ENCODE peak calls at places on chromosomes 2 and 18, in nine cellular contexts. One of them, this sample, is unnamed.

GRCh38 chr2:176643711-176644110 is 374.5 kb downstream of the MTX2 start:
- DNase-seq in NAMALWA: no peak
- DNase-seq in GM12865: no peak
- DNase-seq in stimulated activated CD4-positive, alpha-beta T cell treated with anti-CD3 and anti-CD28 coated beads, Interleukin-15, amount 100 ng/mL, for 1 hour: no peak
- DNase-seq in WTC11: peak
- DNase-seq in activated naive CD8-positive, alpha-beta T cell treated with anti-CD3 and anti-CD28 coated beads for 36 hours: no peak
- DNase-seq in AG09309: no peak
- DNase-seq in chondrocyte: no peak
- DNase-seq in HT-29: no peak
- DNase-seq in this sample: no peak

GRCh38 chr18:48347756-48348326 is 61.3 kb downstream of the ZBTB7C start:
- DNase-seq in NAMALWA: no peak
- DNase-seq in GM12865: no peak
- DNase-seq in stimulated activated CD4-positive, alpha-beta T cell treated with anti-CD3 and anti-CD28 coated beads, Interleukin-15, amount 100 ng/mL, for 1 hour: no peak
- DNase-seq in WTC11: no peak
- DNase-seq in activated naive CD8-positive, alpha-beta T cell treated with anti-CD3 and anti-CD28 coated beads for 36 hours: no peak
- DNase-seq in AG09309: no peak
- DNase-seq in chondrocyte: peak
- DNase-seq in HT-29: no peak
- DNase-seq in this sample: no peak

GRCh38 chr18:50862401-50862800 is 16.5 kb upstream of the ME2 start:
- DNase-seq in NAMALWA: no peak
- DNase-seq in GM12865: no peak
- DNase-seq in stimulated activated CD4-positive, alpha-beta T cell treated with anti-CD3 and anti-CD28 coated beads, Interleukin-15, amount 100 ng/mL, for 1 hour: no peak
- DNase-seq in WTC11: no peak
- DNase-seq in activated naive CD8-positive, alpha-beta T cell treated with anti-CD3 and anti-CD28 coated beads for 36 hours: no peak
- DNase-seq in AG09309: no peak
- DNase-seq in chondrocyte: no peak
- DNase-seq in HT-29: no peak
- DNase-seq in this sample: no peak

GRCh38 chr18:58846325-58846724 is 18.4 kb upstream of the ZNF532 start:
- DNase-seq in NAMALWA: no peak
- DNase-seq in GM12865: no peak
- DNase-seq in stimulated activated CD4-positive, alpha-beta T cell treated with anti-CD3 and anti-CD28 coated beads, Interleukin-15, amount 100 ng/mL, for 1 hour: no peak
- DNase-seq in WTC11: no peak
- DNase-seq in activated naive CD8-positive, alpha-beta T cell treated with anti-CD3 and anti-CD28 coated beads for 36 hours: no peak
- DNase-seq in AG09309: no peak
- DNase-seq in chondrocyte: no peak
- DNase-seq in HT-29: no peak
- DNase-seq in this sample: no peak

GRCh38 chr2:97713296-97714083 is at the start of gene ZAP70:
- DNase-seq in NAMALWA: no peak
- DNase-seq in GM12865: peak
- DNase-seq in stimulated activated CD4-positive, alpha-beta T cell treated with anti-CD3 and anti-CD28 coated beads, Interleukin-15, amount 100 ng/mL, for 1 hour: peak
- DNase-seq in WTC11: no peak
- DNase-seq in activated naive CD8-positive, alpha-beta T cell treated with anti-CD3 and anti-CD28 coated beads for 36 hours: peak
- DNase-seq in AG09309: no peak
- DNase-seq in chondrocyte: peak
- DNase-seq in HT-29: no peak
- DNase-seq in this sample: no peak

GRCh38 chr2:237298323-237299118 is 115.4 kb downstream of the COL6A3 start:
- DNase-seq in NAMALWA: no peak
- DNase-seq in GM12865: no peak
- DNase-seq in stimulated activated CD4-positive, alpha-beta T cell treated with anti-CD3 and anti-CD28 coated beads, Interleukin-15, amount 100 ng/mL, for 1 hour: no peak
- DNase-seq in WTC11: no peak
- DNase-seq in activated naive CD8-positive, alpha-beta T cell treated with anti-CD3 and anti-CD28 coated beads for 36 hours: no peak
- DNase-seq in AG09309: peak
- DNase-seq in chondrocyte: no peak
- DNase-seq in HT-29: peak
- DNase-seq in this sample: peak

GRCh38 chr2:219737270-219737691 is 109.9 kb downstream of the SLC4A3 start:
- DNase-seq in NAMALWA: no peak
- DNase-seq in GM12865: no peak
- DNase-seq in stimulated activated CD4-positive, alpha-beta T cell treated with anti-CD3 and anti-CD28 coated beads, Interleukin-15, amount 100 ng/mL, for 1 hour: no peak
- DNase-seq in WTC11: no peak
- DNase-seq in activated naive CD8-positive, alpha-beta T cell treated with anti-CD3 and anti-CD28 coated beads for 36 hours: no peak
- DNase-seq in AG09309: no peak
- DNase-seq in chondrocyte: no peak
- DNase-seq in HT-29: peak
- DNase-seq in this sample: no peak

GRCh38 chr2:9288681-9289338 is 82.2 kb downstream of the ASAP2 start:
- DNase-seq in NAMALWA: no peak
- DNase-seq in GM12865: no peak
- DNase-seq in stimulated activated CD4-positive, alpha-beta T cell treated with anti-CD3 and anti-CD28 coated beads, Interleukin-15, amount 100 ng/mL, for 1 hour: no peak
- DNase-seq in WTC11: no peak
- DNase-seq in activated naive CD8-positive, alpha-beta T cell treated with anti-CD3 and anti-CD28 coated beads for 36 hours: no peak
- DNase-seq in AG09309: no peak
- DNase-seq in chondrocyte: no peak
- DNase-seq in HT-29: no peak
- DNase-seq in this sample: no peak

GRCh38 chr2:136025057-136025973 is 39.9 kb upstream of the DARS1 start:
- DNase-seq in NAMALWA: no peak
- DNase-seq in GM12865: peak
- DNase-seq in stimulated activated CD4-positive, alpha-beta T cell treated with anti-CD3 and anti-CD28 coated beads, Interleukin-15, amount 100 ng/mL, for 1 hour: peak
- DNase-seq in WTC11: peak
- DNase-seq in activated naive CD8-positive, alpha-beta T cell treated with anti-CD3 and anti-CD28 coated beads for 36 hours: peak
- DNase-seq in AG09309: no peak
- DNase-seq in chondrocyte: no peak
- DNase-seq in HT-29: peak
- DNase-seq in this sample: peak

GRCh38 chr2:13686262-13686661 is 946.3 kb upstream of the LRATD1 start:
- DNase-seq in NAMALWA: no peak
- DNase-seq in GM12865: no peak
- DNase-seq in stimulated activated CD4-positive, alpha-beta T cell treated with anti-CD3 and anti-CD28 coated beads, Interleukin-15, amount 100 ng/mL, for 1 hour: no peak
- DNase-seq in WTC11: no peak
- DNase-seq in activated naive CD8-positive, alpha-beta T cell treated with anti-CD3 and anti-CD28 coated beads for 36 hours: no peak
- DNase-seq in AG09309: no peak
- DNase-seq in chondrocyte: no peak
- DNase-seq in HT-29: no peak
- DNase-seq in this sample: no peak

GRCh38 chr18:40473221-40473620 is 1481.8 kb upstream of the PIK3C3 start:
- DNase-seq in NAMALWA: no peak
- DNase-seq in GM12865: no peak
- DNase-seq in stimulated activated CD4-positive, alpha-beta T cell treated with anti-CD3 and anti-CD28 coated beads, Interleukin-15, amount 100 ng/mL, for 1 hour: no peak
- DNase-seq in WTC11: no peak
- DNase-seq in activated naive CD8-positive, alpha-beta T cell treated with anti-CD3 and anti-CD28 coated beads for 36 hours: no peak
- DNase-seq in AG09309: no peak
- DNase-seq in chondrocyte: no peak
- DNase-seq in HT-29: no peak
- DNase-seq in this sample: no peak

GRCh38 chr2:168884990-168885389 is 5.2 kb downstream of the SPC25 start:
- DNase-seq in NAMALWA: no peak
- DNase-seq in GM12865: no peak
- DNase-seq in stimulated activated CD4-positive, alpha-beta T cell treated with anti-CD3 and anti-CD28 coated beads, Interleukin-15, amount 100 ng/mL, for 1 hour: no peak
- DNase-seq in WTC11: no peak
- DNase-seq in activated naive CD8-positive, alpha-beta T cell treated with anti-CD3 and anti-CD28 coated beads for 36 hours: no peak
- DNase-seq in AG09309: no peak
- DNase-seq in chondrocyte: no peak
- DNase-seq in HT-29: no peak
- DNase-seq in this sample: no peak

GRCh38 chr2:169637620-169638019 is 53.5 kb downstream of the PPIG start:
- DNase-seq in NAMALWA: no peak
- DNase-seq in GM12865: no peak
- DNase-seq in stimulated activated CD4-positive, alpha-beta T cell treated with anti-CD3 and anti-CD28 coated beads, Interleukin-15, amount 100 ng/mL, for 1 hour: no peak
- DNase-seq in WTC11: no peak
- DNase-seq in activated naive CD8-positive, alpha-beta T cell treated with anti-CD3 and anti-CD28 coated beads for 36 hours: no peak
- DNase-seq in AG09309: peak
- DNase-seq in chondrocyte: no peak
- DNase-seq in HT-29: no peak
- DNase-seq in this sample: no peak

GRCh38 chr2:15832849-15833680 is 107.3 kb upstream of the MYCN start:
- DNase-seq in NAMALWA: no peak
- DNase-seq in GM12865: no peak
- DNase-seq in stimulated activated CD4-positive, alpha-beta T cell treated with anti-CD3 and anti-CD28 coated beads, Interleukin-15, amount 100 ng/mL, for 1 hour: no peak
- DNase-seq in WTC11: no peak
- DNase-seq in activated naive CD8-positive, alpha-beta T cell treated with anti-CD3 and anti-CD28 coated beads for 36 hours: no peak
- DNase-seq in AG09309: no peak
- DNase-seq in chondrocyte: no peak
- DNase-seq in HT-29: no peak
- DNase-seq in this sample: no peak

GRCh38 chr2:73855526-73855925 is 26.8 kb downstream of the STAMBP start:
- DNase-seq in NAMALWA: no peak
- DNase-seq in GM12865: no peak
- DNase-seq in stimulated activated CD4-positive, alpha-beta T cell treated with anti-CD3 and anti-CD28 coated beads, Interleukin-15, amount 100 ng/mL, for 1 hour: no peak
- DNase-seq in WTC11: no peak
- DNase-seq in activated naive CD8-positive, alpha-beta T cell treated with anti-CD3 and anti-CD28 coated beads for 36 hours: no peak
- DNase-seq in AG09309: no peak
- DNase-seq in chondrocyte: no peak
- DNase-seq in HT-29: no peak
- DNase-seq in this sample: no peak

GRCh38 chr2:138059487-138059886 is 95.2 kb downstream of the HNMT start:
- DNase-seq in NAMALWA: no peak
- DNase-seq in GM12865: no peak
- DNase-seq in stimulated activated CD4-positive, alpha-beta T cell treated with anti-CD3 and anti-CD28 coated beads, Interleukin-15, amount 100 ng/mL, for 1 hour: no peak
- DNase-seq in WTC11: no peak
- DNase-seq in activated naive CD8-positive, alpha-beta T cell treated with anti-CD3 and anti-CD28 coated beads for 36 hours: no peak
- DNase-seq in AG09309: no peak
- DNase-seq in chondrocyte: no peak
- DNase-seq in HT-29: no peak
- DNase-seq in this sample: no peak